ENCODE peak calls at places on chromosomes 11 and 22, in nine cellular contexts. I is skeletal muscle cell; M is GM03348; O is fibroblast of lung; G is ELR; E is hypothalamus; L is Caco-2; F is activated naive CD4-positive, alpha-beta T cell treated with Interleukin-2 at 50 U/mL for 16 hours; H is stimulated activated CD8-positive, alpha-beta memory T cell treated with anti-CD3 and anti-CD28 coated beads, Interleukin-15, amount 100 ng/mL, for 48 hours. Z is an unnamed sample.

GRCh38 chr11:106568632-106569031 is 449.6 kb downstream of the GUCY1A2 start:
- DNase-seq in I (no peak), M (no peak), O (no peak), G (no peak), E (no peak), L (no peak), F (no peak), H (no peak), Z (no peak)

GRCh38 chr11:43975631-43976030 is 33.2 kb downstream of the C11orf96 start:
- DNase-seq in I (no peak), M (no peak), O (no peak), G (no peak), E (no peak), L (no peak), F (no peak), H (no peak), Z (no peak)

GRCh38 chr22:47165998-47166397 is 403.5 kb downstream of the TBC1D22A start:
- DNase-seq in I (no peak), M (no peak), O (no peak), G (no peak), E (no peak), L (peak), F (no peak), H (no peak), Z (no peak)

GRCh38 chr22:19723165-19723989 is at the start of gene GP1BB:
- DNase-seq in I (no peak), M (no peak), O (no peak), G (no peak), E (no peak), L (no peak), F (peak), H (no peak), Z (no peak)

GRCh38 chr11:73072935-73073481 is 69.1 kb downstream of the FCHSD2 start:
- DNase-seq in I (peak), M (peak), O (peak), G (peak), E (no peak), L (no peak), F (no peak), H (no peak), Z (no peak)

GRCh38 chr11:45233121-45233803 is 52.9 kb downstream of the SYT13 start:
- DNase-seq in I (no peak), M (peak), O (peak), G (peak), E (no peak), L (peak), F (peak), H (peak), Z (peak)

GRCh38 chr22:46114518-46115387 is 35.6 kb upstream of the PPARA start:
- DNase-seq in I (no peak), M (no peak), O (no peak), G (no peak), E (no peak), L (no peak), F (no peak), H (no peak), Z (no peak)

GRCh38 chr11:43360361-43361032 is 1.8 kb downstream of the TTC17 start:
- DNase-seq in I (no peak), M (no peak), O (peak), G (peak), E (no peak), L (no peak), F (no peak), H (no peak), Z (no peak)

GRCh38 chr11:104531894-104532293 is 366.4 kb downstream of the CASP12 start:
- DNase-seq in I (no peak), M (no peak), O (no peak), G (no peak), E (no peak), L (no peak), F (no peak), H (no peak), Z (no peak)

GRCh38 chr22:49415219-49415951 is 412.3 kb downstream of the BRD1 start:
- DNase-seq in I (no peak), M (no peak), O (no peak), G (no peak), E (no peak), L (no peak), F (no peak), H (no peak), Z (no peak)

GRCh38 chr11:46308632-46309419 is 31.4 kb downstream of the CREB3L1 start:
- DNase-seq in I (no peak), M (peak), O (peak), G (peak), E (no peak), L (peak), F (peak), H (peak), Z (peak)

GRCh38 chr22:24101966-24102365 is 79.3 kb upstream of the SUSD2 start:
- DNase-seq in I (no peak), M (no peak), O (no peak), G (no peak), E (no peak), L (no peak), F (no peak), H (no peak), Z (no peak)

GRCh38 chr22:47283616-47284270 is 521.3 kb downstream of the TBC1D22A start:
- DNase-seq in I (no peak), M (no peak), O (no peak), G (no peak), E (no peak), L (no peak), F (no peak), H (no peak), Z (no peak)

GRCh38 chr11:120556841-120557240 is 45.3 kb downstream of the GRIK4 start:
- DNase-seq in I (no peak), M (no peak), O (no peak), G (no peak), E (no peak), L (no peak), F (no peak), H (no peak), Z (no peak)

GRCh38 chr22:49590381-49590780 is 237.3 kb downstream of the BRD1 start:
- DNase-seq in I (no peak), M (no peak), O (no peak), G (no peak), E (no peak), L (peak), F (no peak), H (no peak), Z (no peak)

GRCh38 chr11:76436020-76436419 is 8.8 kb upstream of the EMSY start:
- DNase-seq in I (no peak), M (no peak), O (peak), G (peak), E (no peak), L (no peak), F (no peak), H (no peak), Z (no peak)

GRCh38 chr11:14055936-14056335 is 93.4 kb downstream of the SPON1 start:
- DNase-seq in I (no peak), M (no peak), O (no peak), G (no peak), E (no peak), L (no peak), F (no peak), H (no peak), Z (no peak)

GRCh38 chr11:36108812-36109498 is 165.1 kb downstream of the LDLRAD3 start:
- DNase-seq in I (no peak), M (no peak), O (no peak), G (no peak), E (no peak), L (no peak), F (no peak), H (no peak), Z (no peak)

GRCh38 chr11:269146-269890 is 8.9 kb upstream of the NLRP6 start:
- DNase-seq in I (no peak), M (no peak), O (no peak), G (peak), E (no peak), L (no peak), F (peak), H (no peak), Z (no peak)

GRCh38 chr22:22507743-22508273 is 734 bp downstream of the ZNF280B start:
- DNase-seq in I (no peak), M (no peak), O (no peak), G (no peak), E (no peak), L (no peak), F (no peak), H (no peak), Z (no peak)

GRCh38 chr11:12185914-12186313 is 75.5 kb downstream of the MICAL2 start:
- DNase-seq in I (peak), M (no peak), O (peak), G (no peak), E (no peak), L (no peak), F (no peak), H (no peak), Z (no peak)

GRCh38 chr11:45209904-45210699 is 63.7 kb downstream of the PRDM11 start:
- DNase-seq in I (peak), M (peak), O (peak), G (no peak), E (no peak), L (no peak), F (no peak), H (no peak), Z (no peak)

GRCh38 chr11:44718612-44719390 is 8.0 kb upstream of the TSPAN18 start:
- DNase-seq in I (no peak), M (no peak), O (no peak), G (no peak), E (no peak), L (no peak), F (no peak), H (no peak), Z (no peak)

GRCh38 chr11:48164836-48165235 is 51.8 kb upstream of the OR4B1 start:
- DNase-seq in I (no peak), M (no peak), O (no peak), G (no peak), E (no peak), L (no peak), F (no peak), H (no peak), Z (no peak)

GRCh38 chr11:124760205-124760652 is 1.9 kb downstream of the ESAM start:
- DNase-seq in I (no peak), M (no peak), O (no peak), G (no peak), E (no peak), L (no peak), F (no peak), H (no peak), Z (no peak)

GRCh38 chr11:120756931-120757330 is 245.4 kb downstream of the GRIK4 start:
- DNase-seq in I (no peak), M (no peak), O (no peak), G (no peak), E (no peak), L (no peak), F (no peak), H (no peak), Z (no peak)

GRCh38 chr11:69892237-69892985 is 73.2 kb upstream of the FGF3 start:
- DNase-seq in I (no peak), M (no peak), O (no peak), G (peak), E (no peak), L (no peak), F (no peak), H (no peak), Z (no peak)

Z was measured in breast epithelium.